ENCODE peak calls at places on chromosomes 7 and 10, in five cellular contexts. One of them, this sample, is unnamed.

GRCh38 chr7:4237296-4238235 is 444.5 kb upstream of the FOXK1 start:
- DNase-seq in IMR-90: no peak
- DNase-seq in H9: no peak
- DNase-seq in neuronal stem cell: no peak
- DNase-seq in H1: no peak
- DNase-seq in this sample: no peak

GRCh38 chr10:119233123-119233820 is 25.9 kb downstream of the GRK5 start:
- DNase-seq in IMR-90: peak; percentile 43
- DNase-seq in H9: no peak
- DNase-seq in neuronal stem cell: no peak
- DNase-seq in H1: no peak
- DNase-seq in this sample: peak; percentile 62

GRCh38 chr7:121872831-121873764 is at the start of gene PTPRZ1:
- DNase-seq in IMR-90: peak; percentile 2
- DNase-seq in H9: peak; percentile 77
- DNase-seq in neuronal stem cell: peak; percentile 97
- DNase-seq in H1: peak; percentile 86
- DNase-seq in this sample: peak; percentile 38

GRCh38 chr7:6545398-6546126 is 5.7 kb downstream of the GRID2IP start:
- DNase-seq in IMR-90: no peak
- DNase-seq in H9: no peak
- DNase-seq in neuronal stem cell: no peak
- DNase-seq in H1: no peak
- DNase-seq in this sample: no peak

GRCh38 chr10:72846225-72846624 is 47.3 kb upstream of the OIT3 start:
- DNase-seq in IMR-90: peak; percentile 89
- DNase-seq in H9: no peak
- DNase-seq in neuronal stem cell: no peak
- DNase-seq in H1: no peak
- DNase-seq in this sample: peak; percentile 64

GRCh38 chr10:4477664-4478063 is 348.3 kb upstream of the AKR1E2 start:
- DNase-seq in IMR-90: no peak
- DNase-seq in H9: no peak
- DNase-seq in neuronal stem cell: no peak
- DNase-seq in H1: no peak
- DNase-seq in this sample: no peak

GRCh38 chr7:25208525-25209221 is 19.6 kb downstream of the NPVF start:
- DNase-seq in IMR-90: no peak
- DNase-seq in H9: no peak
- DNase-seq in neuronal stem cell: no peak
- DNase-seq in H1: no peak
- DNase-seq in this sample: no peak

GRCh38 chr10:71260622-71261325 is 48.4 kb downstream of the UNC5B start:
- DNase-seq in IMR-90: peak; percentile 96
- DNase-seq in H9: no peak
- DNase-seq in neuronal stem cell: peak; percentile 26
- DNase-seq in H1: no peak
- DNase-seq in this sample: peak; percentile 92

GRCh38 chr7:36949711-36950600 is 225.7 kb upstream of the AOAH start:
- DNase-seq in IMR-90: no peak
- DNase-seq in H9: no peak
- DNase-seq in neuronal stem cell: no peak
- DNase-seq in H1: no peak
- DNase-seq in this sample: peak; percentile 14

GRCh38 chr10:14093735-14094484 is 236.8 kb downstream of the FRMD4A start:
- DNase-seq in IMR-90: peak; percentile 66
- DNase-seq in H9: peak; percentile 63
- DNase-seq in neuronal stem cell: peak; percentile 33
- DNase-seq in H1: peak; percentile 65
- DNase-seq in this sample: peak; percentile 53

GRCh38 chr10:120457431-120458172 is 575 bp downstream of the PLPP4 start:
- DNase-seq in IMR-90: no peak
- DNase-seq in H9: peak; percentile 39
- DNase-seq in neuronal stem cell: no peak
- DNase-seq in H1: no peak
- DNase-seq in this sample: no peak
- H4K91ac ChIP-seq in IMR-90: no peak overlapping the region
- H4K91ac ChIP-seq in H9: no peak overlapping the region
- H4K91ac ChIP-seq in neuronal stem cell: no peak overlapping the region
- H4K91ac ChIP-seq in H1: no peak overlapping the region
- H4K91ac ChIP-seq in this sample: peak overlapping the region; percentile 61

GRCh38 chr7:70458195-70458695 is 673.7 kb upstream of the GALNT17 start:
- DNase-seq in IMR-90: no peak
- DNase-seq in H9: no peak
- DNase-seq in neuronal stem cell: no peak
- DNase-seq in H1: no peak
- DNase-seq in this sample: no peak
- H4K91ac ChIP-seq in IMR-90: no peak overlapping the region
- H4K91ac ChIP-seq in H9: no peak overlapping the region
- H4K91ac ChIP-seq in neuronal stem cell: no peak overlapping the region
- H4K91ac ChIP-seq in H1: no peak overlapping the region
- H4K91ac ChIP-seq in this sample: no peak overlapping the region

GRCh38 chr10:60679388-60679987 is 98.8 kb upstream of the CDK1 start:
- DNase-seq in IMR-90: no peak
- DNase-seq in H9: no peak
- DNase-seq in neuronal stem cell: no peak
- DNase-seq in H1: no peak
- DNase-seq in this sample: no peak
- H4K91ac ChIP-seq in IMR-90: no peak overlapping the region
- H4K91ac ChIP-seq in H9: no peak overlapping the region
- H4K91ac ChIP-seq in neuronal stem cell: no peak overlapping the region
- H4K91ac ChIP-seq in H1: no peak overlapping the region
- H4K91ac ChIP-seq in this sample: no peak overlapping the region

DNA sequence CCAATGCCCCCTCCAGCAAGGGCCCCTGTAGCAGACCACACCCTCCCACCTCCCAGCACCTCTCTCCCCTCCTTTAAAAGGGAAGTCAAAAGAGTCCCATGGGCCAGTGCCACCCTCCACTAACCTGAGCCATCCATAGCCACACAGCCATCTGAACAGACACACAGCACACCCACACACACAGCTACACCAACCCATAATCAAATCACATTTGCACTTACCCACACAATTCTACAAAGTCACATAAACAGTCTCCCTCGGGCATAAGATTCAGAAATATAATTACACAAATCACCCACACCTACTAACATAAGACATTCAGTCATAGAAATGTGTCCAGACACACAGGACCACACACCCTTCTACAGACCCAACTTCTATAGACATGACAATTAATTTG is 96.3 kb downstream of the HIF1AN start:
- DNase-seq in IMR-90: no peak
- DNase-seq in H9: no peak
- DNase-seq in neuronal stem cell: no peak
- DNase-seq in H1: no peak
- DNase-seq in this sample: no peak
- H4K91ac ChIP-seq in IMR-90: no peak overlapping the region
- H4K91ac ChIP-seq in H9: no peak overlapping the region
- H4K91ac ChIP-seq in neuronal stem cell: no peak overlapping the region
- H4K91ac ChIP-seq in H1: no peak overlapping the region
- H4K91ac ChIP-seq in this sample: no peak overlapping the region

This sample was measured in mesenchymal stem cell.